ENCODE peak calls at places on chromosomes 16 and 17, in six cellular contexts. L is nephron progenitor cell; N is GM13977; A is NCI-H1417; I is effector memory CD8-positive, alpha-beta T cell; O is naive thymus-derived CD8-positive, alpha-beta T cell. J is an unnamed sample.

GRCh38 chr16:27258241-27258734 is 10.3 kb downstream of the NSMCE1 start:
- DNase-seq in A (no peak), O (no peak), L (no peak), N (no peak), I (no peak), J (no peak)

GRCh38 chr17:55388842-55389241 is 32.8 kb downstream of the MMD start:
- DNase-seq in L (no peak), N (no peak), A (no peak), I (no peak), O (no peak), J (no peak)

GRCh38 chr16:85891033-85891775 is 7.8 kb upstream of the IRF8 start:
- DNase-seq in L (no peak), N (no peak), A (no peak), O (no peak), I (no peak), J (no peak)

GRCh38 chr17:44159519-44160210 is 10.8 kb upstream of the ASB16 start:
- DNase-seq in N (no peak), L (no peak), I (no peak), O (no peak), A (no peak), J (no peak)

GRCh38 chr16:26765087-26765486 is 301.6 kb upstream of the C16orf82 start:
- DNase-seq in A (no peak), O (no peak), N (no peak), I (no peak), L (peak; percentile 15), J (no peak)

GRCh38 chr17:76492989-76493501 is 8.2 kb downstream of the RHBDF2 start:
- DNase-seq in N (peak; percentile 70), I (peak; percentile 26), L (no peak), A (no peak), O (no peak), J (no peak)

GRCh38 chr17:11204991-11205390 is 36.0 kb upstream of the SHISA6 start:
- DNase-seq in O (no peak), I (no peak), A (no peak), N (no peak), L (no peak), J (no peak)

GRCh38 chr17:66335797-66336196 is 33.4 kb downstream of the PRKCA start:
- DNase-seq in N (no peak), A (no peak), O (no peak), I (no peak), L (no peak), J (no peak)

GRCh38 chr16:527015-527903 is at the start of gene CAPN15:
- DNase-seq in L (peak; percentile 90), N (peak; percentile 95), I (peak; percentile 80), O (peak; percentile 90), A (peak; percentile 99), J (no peak)

GRCh38 chr16:49558451-49558850 is 184.8 kb downstream of the C16orf78 start:
- DNase-seq in O (no peak), L (no peak), N (no peak), I (no peak), A (no peak), J (no peak)

GRCh38 chr17:1714488-1714979 is 4.4 kb upstream of the TLCD2 start:
- DNase-seq in A (no peak), N (no peak), O (no peak), L (peak; percentile 98), I (no peak), J (peak; percentile 73)

GRCh38 chr16:58128721-58129096 is 472 bp downstream of the CFAP20 start:
- DNase-seq in I (no peak), O (no peak), A (no peak), L (peak; percentile 66), N (peak; percentile 24), J (no peak)

GRCh38 chr17:46943511-46944393 is 20.8 kb downstream of the GOSR2 start:
- DNase-seq in N (no peak), A (no peak), O (peak; percentile 7), I (no peak), L (no peak), J (no peak)

GRCh38 chr16:74605746-74606520 is 981 bp downstream of the GLG1 start:
- DNase-seq in A (no peak), L (no peak), N (no peak), I (no peak), O (no peak), J (no peak)

GRCh38 chr17:17191346-17191792 is 14.8 kb downstream of the PLD6 start:
- DNase-seq in I (no peak), L (no peak), O (no peak), A (no peak), N (no peak), J (no peak)

J was measured in NCI-H1048.